ENCODE peak calls at places on chromosomes 4 and X, in four cellular contexts. One of them, this sample, is unnamed.

GRCh38 chr4:170391066-170391754 is 301.5 kb upstream of the AADAT start:
- DNase-seq in colonic mucosa: no peak
- DNase-seq in heart left ventricle: no peak
- DNase-seq in GM23338: no peak
- DNase-seq in this sample: no peak

GRCh38 chrX:25548806-25549205 is 533.0 kb upstream of the ARX start:
- DNase-seq in GM23338: no peak
- DNase-seq in colonic mucosa: no peak
- DNase-seq in heart left ventricle: no peak
- DNase-seq in this sample: no peak

GRCh38 chr4:54731552-54731951 is 73.8 kb downstream of the KIT start:
- DNase-seq in GM23338: no peak
- DNase-seq in heart left ventricle: no peak
- DNase-seq in colonic mucosa: no peak
- DNase-seq in this sample: no peak

GRCh38 chr4:7132249-7132648 is 60.1 kb upstream of the SORCS2 start:
- DNase-seq in heart left ventricle: no peak
- DNase-seq in GM23338: no peak
- DNase-seq in colonic mucosa: no peak
- DNase-seq in this sample: no peak

GRCh38 chrX:10012776-10013175 is 45.6 kb downstream of the CLDN34 start:
- DNase-seq in colonic mucosa: no peak
- DNase-seq in GM23338: no peak
- DNase-seq in heart left ventricle: no peak
- DNase-seq in this sample: no peak

GRCh38 chr4:170589597-170590191 is 499.9 kb upstream of the AADAT start:
- DNase-seq in heart left ventricle: no peak
- DNase-seq in colonic mucosa: no peak
- DNase-seq in GM23338: peak; percentile 63
- DNase-seq in this sample: no peak

GRCh38 chrX:149040873-149041535 is 464.1 kb downstream of the IDS start:
- DNase-seq in colonic mucosa: no peak
- DNase-seq in heart left ventricle: no peak
- DNase-seq in GM23338: no peak
- DNase-seq in this sample: no peak

GRCh38 chr4:68891679-68892078 is 59.9 kb downstream of the UGT2A3 start:
- DNase-seq in heart left ventricle: no peak
- DNase-seq in GM23338: no peak
- DNase-seq in colonic mucosa: no peak
- DNase-seq in this sample: no peak

GRCh38 chr4:34417160-34417559 is 1827.2 kb downstream of the ARAP2 start:
- DNase-seq in heart left ventricle: no peak
- DNase-seq in GM23338: no peak
- DNase-seq in colonic mucosa: no peak
- DNase-seq in this sample: no peak

GRCh38 chr4:73533515-73534422 is 52.2 kb downstream of the AFM start:
- DNase-seq in GM23338: no peak
- DNase-seq in colonic mucosa: peak; percentile 24
- DNase-seq in heart left ventricle: no peak
- DNase-seq in this sample: no peak

GRCh38 chr4:177008071-177008835 is 215.5 kb upstream of the VEGFC start:
- DNase-seq in colonic mucosa: no peak
- DNase-seq in GM23338: no peak
- DNase-seq in heart left ventricle: no peak
- DNase-seq in this sample: no peak

GRCh38 chrX:8913665-8914409 is 112.7 kb upstream of the FAM9A start:
- DNase-seq in colonic mucosa: peak; percentile 19
- DNase-seq in heart left ventricle: peak; percentile 11
- DNase-seq in GM23338: no peak
- DNase-seq in this sample: no peak

GRCh38 chr4:19592391-19592790 is 659.3 kb upstream of the SLIT2 start:
- DNase-seq in GM23338: no peak
- DNase-seq in colonic mucosa: no peak
- DNase-seq in heart left ventricle: no peak
- DNase-seq in this sample: no peak

GRCh38 chr4:94395541-94395940 is 52.9 kb upstream of the HPGDS start:
- DNase-seq in colonic mucosa: no peak
- DNase-seq in heart left ventricle: no peak
- DNase-seq in GM23338: no peak
- DNase-seq in this sample: no peak

GRCh38 chr4:5928241-5928640 is 35.4 kb upstream of the CRMP1 start:
- DNase-seq in colonic mucosa: no peak
- DNase-seq in GM23338: no peak
- DNase-seq in heart left ventricle: no peak
- DNase-seq in this sample: no peak

GRCh38 chrX:132908891-132909290 is 49.5 kb downstream of the HS6ST2 start:
- DNase-seq in colonic mucosa: no peak
- DNase-seq in heart left ventricle: no peak
- DNase-seq in GM23338: no peak
- DNase-seq in this sample: no peak

GRCh38 chrX:50107470-50107869 is 93.3 kb downstream of the AKAP4 start:
- DNase-seq in GM23338: no peak
- DNase-seq in heart left ventricle: no peak
- DNase-seq in colonic mucosa: no peak
- DNase-seq in this sample: peak; percentile 37

GRCh38 chrX:153688900-153689590 is 1.3 kb downstream of the SLC6A8 start:
- DNase-seq in heart left ventricle: peak; percentile 39
- DNase-seq in GM23338: no peak
- DNase-seq in colonic mucosa: no peak
- DNase-seq in this sample: no peak

GRCh38 chrX:23742174-23742692 is 843 bp downstream of the ACOT9 start:
- DNase-seq in heart left ventricle: peak; percentile 27
- DNase-seq in GM23338: peak; percentile 50
- DNase-seq in colonic mucosa: peak; percentile 35
- DNase-seq in this sample: peak; percentile 22

GRCh38 chr4:15882675-15883086 is 55.9 kb downstream of the FGFBP1 start:
- DNase-seq in heart left ventricle: peak; percentile 40
- DNase-seq in GM23338: peak; percentile 86
- DNase-seq in colonic mucosa: peak; percentile 58
- DNase-seq in this sample: peak; percentile 71

GRCh38 chr4:113810906-113811305 is 49.4 kb upstream of the CAMK2D start:
- DNase-seq in colonic mucosa: no peak
- DNase-seq in GM23338: no peak
- DNase-seq in heart left ventricle: no peak
- DNase-seq in this sample: no peak

GRCh38 chrX:71809886-71810285 is 46.7 kb downstream of the CXorf49B start:
- DNase-seq in heart left ventricle: no peak
- DNase-seq in GM23338: no peak
- DNase-seq in colonic mucosa: no peak
- DNase-seq in this sample: no peak

GRCh38 chr4:16329132-16329796 is 103.0 kb upstream of the TAPT1 start:
- DNase-seq in colonic mucosa: no peak
- DNase-seq in heart left ventricle: no peak
- DNase-seq in GM23338: no peak
- DNase-seq in this sample: no peak

GRCh38 chr4:120616-121015 is 3.7 kb upstream of the ZNF718 start:
- DNase-seq in colonic mucosa: no peak
- DNase-seq in heart left ventricle: no peak
- DNase-seq in GM23338: no peak
- DNase-seq in this sample: no peak
- H3K4me3 ChIP-seq in colonic mucosa: no peak overlapping the region
- H3K4me3 ChIP-seq in heart left ventricle: no peak overlapping the region
- H3K4me3 ChIP-seq in GM23338: no peak overlapping the region
- H3K4me3 ChIP-seq in this sample: no peak overlapping the region

GRCh38 chr4:89298788-89299152 is 8.8 kb downstream of the GPRIN3 start:
- DNase-seq in heart left ventricle: no peak
- DNase-seq in colonic mucosa: no peak
- DNase-seq in GM23338: no peak
- DNase-seq in this sample: no peak

GRCh38 chr4:89298160-89298559 is 9.4 kb downstream of the GPRIN3 start:
- DNase-seq in heart left ventricle: no peak
- DNase-seq in colonic mucosa: peak; percentile 71
- DNase-seq in GM23338: peak; percentile 9
- DNase-seq in this sample: no peak

GRCh38 chr4:89296399-89296798 is 11.2 kb downstream of the GPRIN3 start:
- DNase-seq in GM23338: no peak
- DNase-seq in colonic mucosa: no peak
- DNase-seq in heart left ventricle: no peak
- DNase-seq in this sample: no peak

GRCh38 chr4:89295415-89295927 is 12.1 kb downstream of the GPRIN3 start:
- DNase-seq in colonic mucosa: no peak
- DNase-seq in GM23338: no peak
- DNase-seq in heart left ventricle: no peak
- DNase-seq in this sample: no peak

GRCh38 chr4:89296871-89297270 is 10.7 kb downstream of the GPRIN3 start:
- DNase-seq in GM23338: no peak
- DNase-seq in colonic mucosa: no peak
- DNase-seq in heart left ventricle: no peak
- DNase-seq in this sample: no peak
- H3K4me1 ChIP-seq in GM23338: no peaks in the 10 kb centered on the region
- H3K4me1 ChIP-seq in colonic mucosa: peaks cover 18% of the 10 kb centered on the region
- H3K4me1 ChIP-seq in heart left ventricle: peaks cover 23% of the 10 kb centered on the region
- H3K4me1 ChIP-seq in this sample: peaks cover 9% of the 10 kb centered on the region

DNA sequence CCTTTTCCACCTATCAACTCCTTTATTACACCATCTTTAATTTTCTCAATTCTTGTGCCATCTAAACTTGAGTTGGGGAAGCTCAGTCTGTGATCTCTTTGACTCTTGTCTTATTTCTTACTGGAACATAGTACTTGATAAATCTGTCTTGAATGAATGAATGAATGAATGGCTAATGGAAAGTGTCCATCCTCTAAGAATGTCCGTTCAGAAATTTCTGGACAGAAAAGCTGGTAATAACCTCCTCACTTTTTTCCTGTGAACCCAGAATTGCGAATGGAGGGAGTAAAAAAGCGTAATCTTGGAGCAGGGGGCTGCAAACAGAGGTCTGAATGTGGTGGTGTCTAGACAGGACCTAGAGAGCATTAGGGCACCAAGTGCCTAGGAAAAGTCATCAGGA is 9.4 kb upstream of the CLTRN start:
- DNase-seq in heart left ventricle: no peak
- DNase-seq in colonic mucosa: no peak
- DNase-seq in GM23338: no peak
- DNase-seq in this sample: no peak
- H3K4me3 ChIP-seq in heart left ventricle: peak overlapping the region; percentile 73
- H3K4me3 ChIP-seq in colonic mucosa: peak overlapping the region; percentile 64
- H3K4me3 ChIP-seq in GM23338: peak overlapping the region; percentile 86
- H3K4me3 ChIP-seq in this sample: peak overlapping the region; percentile 77

DNA sequence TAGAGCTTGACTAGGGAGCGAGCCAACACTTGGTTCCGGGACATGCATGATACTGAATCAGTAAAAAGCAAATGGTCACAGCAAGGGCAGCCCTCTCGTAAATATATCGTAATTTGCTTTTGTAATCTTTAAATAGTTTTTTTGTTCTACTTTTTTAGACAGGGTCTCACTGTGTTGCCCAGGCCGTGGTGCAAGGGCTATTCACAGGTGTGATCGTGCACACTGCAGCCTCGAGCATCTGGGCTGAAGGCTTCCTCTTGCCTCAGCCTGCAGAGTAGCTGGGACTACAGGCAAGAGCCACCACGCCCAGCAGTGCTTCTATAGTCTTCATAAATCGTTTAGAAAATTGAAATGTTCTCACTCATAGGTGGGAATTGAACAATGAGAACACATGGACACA is 309.7 kb downstream of the TENM3 start:
- DNase-seq in heart left ventricle: no peak
- DNase-seq in colonic mucosa: no peak
- DNase-seq in GM23338: no peak
- DNase-seq in this sample: no peak
- H3K4me1 ChIP-seq in heart left ventricle: no peaks in the 10 kb centered on the region
- H3K4me1 ChIP-seq in colonic mucosa: no peaks in the 10 kb centered on the region
- H3K4me1 ChIP-seq in GM23338: peaks cover 64% of the 10 kb centered on the region
- H3K4me1 ChIP-seq in this sample: no peaks in the 10 kb centered on the region

GRCh38 chr4:1595789-1596325 is 88.3 kb downstream of the FAM53A start:
- DNase-seq in colonic mucosa: no peak
- DNase-seq in heart left ventricle: no peak
- DNase-seq in GM23338: no peak
- DNase-seq in this sample: no peak

GRCh38 chr4:1597021-1597931 is 86.8 kb downstream of the FAM53A start:
- DNase-seq in GM23338: no peak
- DNase-seq in heart left ventricle: no peak
- DNase-seq in colonic mucosa: no peak
- DNase-seq in this sample: no peak

GRCh38 chr4:1594871-1595788 is 89.0 kb downstream of the FAM53A start:
- DNase-seq in colonic mucosa: no peak
- DNase-seq in heart left ventricle: no peak
- DNase-seq in GM23338: no peak
- DNase-seq in this sample: no peak

GRCh38 chr4:1598206-1598605 is 85.9 kb downstream of the FAM53A start:
- DNase-seq in colonic mucosa: no peak
- DNase-seq in GM23338: no peak
- DNase-seq in heart left ventricle: no peak
- DNase-seq in this sample: no peak

DNA sequence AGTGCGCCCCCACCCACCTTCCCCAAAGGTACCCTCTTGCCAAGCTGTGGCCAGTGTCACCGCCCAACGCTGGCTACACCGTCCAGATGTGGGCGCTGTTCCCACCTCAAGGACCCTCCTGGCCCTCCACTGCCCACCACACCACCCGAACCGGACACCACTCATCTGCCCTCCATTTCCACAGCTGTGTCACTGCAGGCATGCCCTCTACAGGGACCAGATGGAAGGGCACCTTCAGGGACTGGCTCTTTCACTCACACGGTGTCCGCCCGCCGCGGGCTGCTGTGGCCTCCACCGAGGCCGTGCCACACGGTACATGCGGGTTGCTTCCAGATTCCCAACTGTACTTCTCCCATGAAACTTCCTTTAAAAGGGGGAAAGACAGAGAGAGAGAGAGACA is 87.7 kb downstream of the FAM53A start:
- DNase-seq in GM23338: peak; percentile 44
- DNase-seq in heart left ventricle: no peak
- DNase-seq in colonic mucosa: no peak
- DNase-seq in this sample: no peak
- H3K4me3 ChIP-seq in GM23338: no peak overlapping the region
- H3K4me3 ChIP-seq in heart left ventricle: no peak overlapping the region
- H3K4me3 ChIP-seq in colonic mucosa: no peak overlapping the region
- H3K4me3 ChIP-seq in this sample: no peak overlapping the region

GRCh38 chr4:70688795-70689231 is 481 bp downstream of the UTP3 start:
- DNase-seq in GM23338: peak; percentile 25
- DNase-seq in heart left ventricle: no peak
- DNase-seq in colonic mucosa: peak; percentile 41
- DNase-seq in this sample: no peak
- H3K4me1 ChIP-seq in GM23338: peaks cover 13% of the 10 kb centered on the region
- H3K4me1 ChIP-seq in heart left ventricle: peaks cover 33% of the 10 kb centered on the region
- H3K4me1 ChIP-seq in colonic mucosa: peaks cover 14% of the 10 kb centered on the region
- H3K4me1 ChIP-seq in this sample: peaks cover 6% of the 10 kb centered on the region